ENCODE peak calls at places on chromosome 2, in five cellular contexts. One of them, this sample, is unnamed.

GRCh38 chr2:64675860-64676259 is 22.1 kb upstream of the SERTAD2 start:
- DNase-seq in ACHN: peak
- DNase-seq in IMR-90: peak
- DNase-seq in HS-5: no peak
- DNase-seq in endothelial cell: no peak
- DNase-seq in this sample: no peak

GRCh38 chr2:235165136-235165535 is 213.3 kb downstream of the SH3BP4 start:
- DNase-seq in ACHN: no peak
- DNase-seq in IMR-90: no peak
- DNase-seq in HS-5: no peak
- DNase-seq in endothelial cell: no peak
- DNase-seq in this sample: no peak

GRCh38 chr2:241613018-241613780 is 23.8 kb downstream of the THAP4 start:
- DNase-seq in ACHN: no peak
- DNase-seq in IMR-90: peak
- DNase-seq in HS-5: no peak
- DNase-seq in endothelial cell: no peak
- DNase-seq in this sample: no peak

GRCh38 chr2:69464575-69464974 is 27.3 kb upstream of the NFU1 start:
- DNase-seq in ACHN: no peak
- DNase-seq in IMR-90: peak
- DNase-seq in HS-5: no peak
- DNase-seq in endothelial cell: no peak
- DNase-seq in this sample: no peak

GRCh38 chr2:11466307-11467125 is 555 bp upstream of the E2F6 start:
- DNase-seq in ACHN: no peak
- DNase-seq in IMR-90: no peak
- DNase-seq in HS-5: peak
- DNase-seq in endothelial cell: no peak
- DNase-seq in this sample: no peak

GRCh38 chr2:30421026-30421425 is 26.0 kb upstream of the LCLAT1 start:
- DNase-seq in ACHN: no peak
- DNase-seq in IMR-90: no peak
- DNase-seq in HS-5: no peak
- DNase-seq in endothelial cell: no peak
- DNase-seq in this sample: no peak

GRCh38 chr2:43110442-43110871 is 115.9 kb downstream of the ZFP36L2 start:
- DNase-seq in ACHN: no peak
- DNase-seq in IMR-90: peak
- DNase-seq in HS-5: no peak
- DNase-seq in endothelial cell: no peak
- DNase-seq in this sample: peak

GRCh38 chr2:46943881-46944798 is 28.5 kb upstream of the MCFD2 start:
- DNase-seq in ACHN: no peak
- DNase-seq in IMR-90: no peak
- DNase-seq in HS-5: no peak
- DNase-seq in endothelial cell: no peak
- DNase-seq in this sample: no peak

GRCh38 chr2:33229646-33230045 is 246.8 kb upstream of the RASGRP3 start:
- DNase-seq in ACHN: no peak
- DNase-seq in IMR-90: no peak
- DNase-seq in HS-5: no peak
- DNase-seq in endothelial cell: no peak
- DNase-seq in this sample: no peak

GRCh38 chr2:88713408-88713807 is 21.9 kb downstream of the RPIA start:
- DNase-seq in ACHN: no peak
- DNase-seq in IMR-90: no peak
- DNase-seq in HS-5: no peak
- DNase-seq in endothelial cell: no peak
- DNase-seq in this sample: no peak

GRCh38 chr2:72081450-72081849 is 66.2 kb downstream of the CYP26B1 start:
- DNase-seq in ACHN: no peak
- DNase-seq in IMR-90: no peak
- DNase-seq in HS-5: no peak
- DNase-seq in endothelial cell: no peak
- DNase-seq in this sample: no peak

GRCh38 chr2:119659601-119660342 is 19.2 kb upstream of the TMEM177 start:
- DNase-seq in ACHN: peak
- DNase-seq in IMR-90: peak
- DNase-seq in HS-5: no peak
- DNase-seq in endothelial cell: peak
- DNase-seq in this sample: no peak

GRCh38 chr2:582792-583528 is 94.2 kb downstream of the TMEM18 start:
- DNase-seq in ACHN: no peak
- DNase-seq in IMR-90: no peak
- DNase-seq in HS-5: no peak
- DNase-seq in endothelial cell: no peak
- DNase-seq in this sample: no peak

GRCh38 chr2:7034313-7034712 is 117.1 kb downstream of the RNF144A start:
- DNase-seq in ACHN: no peak
- DNase-seq in IMR-90: no peak
- DNase-seq in HS-5: no peak
- DNase-seq in endothelial cell: no peak
- DNase-seq in this sample: no peak

GRCh38 chr2:181190711-181191110 is 210.3 kb downstream of the UBE2E3 start:
- DNase-seq in ACHN: no peak
- DNase-seq in IMR-90: no peak
- DNase-seq in HS-5: peak
- DNase-seq in endothelial cell: no peak
- DNase-seq in this sample: no peak

GRCh38 chr2:148058641-148059040 is 37.8 kb downstream of the MBD5 start:
- DNase-seq in ACHN: no peak
- DNase-seq in IMR-90: peak
- DNase-seq in HS-5: no peak
- DNase-seq in endothelial cell: no peak
- DNase-seq in this sample: no peak

GRCh38 chr2:13822365-13822764 is 810.2 kb upstream of the LRATD1 start:
- DNase-seq in ACHN: no peak
- DNase-seq in IMR-90: no peak
- DNase-seq in HS-5: no peak
- DNase-seq in endothelial cell: no peak
- DNase-seq in this sample: no peak

GRCh38 chr2:175855794-175856453 is 146.1 kb downstream of the LNPK start:
- DNase-seq in ACHN: peak
- DNase-seq in IMR-90: peak
- DNase-seq in HS-5: peak
- DNase-seq in endothelial cell: no peak
- DNase-seq in this sample: peak